ENCODE peak calls at places on chromosomes 4 and X, in six cellular contexts. One of them, this sample, is unnamed.

GRCh38 chr4:100986360-100986868 is 360.9 kb downstream of the PPP3CA start:
- DNase-seq in A549: no peak
- DNase-seq in adrenal gland: no peak
- DNase-seq in NB4: no peak
- DNase-seq in transverse colon: no peak
- DNase-seq in heart left ventricle: no peak
- DNase-seq in this sample: no peak

GRCh38 chr4:156774422-156774821 is 197.2 kb downstream of the PDGFC start:
- DNase-seq in adrenal gland: peak
- DNase-seq in A549: no peak
- DNase-seq in NB4: no peak
- DNase-seq in transverse colon: no peak
- DNase-seq in heart left ventricle: peak
- DNase-seq in this sample: no peak

GRCh38 chr4:79182209-79182608 is 143.7 kb downstream of the NAA11 start:
- DNase-seq in A549: no peak
- DNase-seq in adrenal gland: no peak
- DNase-seq in heart left ventricle: no peak
- DNase-seq in transverse colon: no peak
- DNase-seq in NB4: no peak
- DNase-seq in this sample: no peak

GRCh38 chrX:45669715-45670360 is 469.2 kb upstream of the DIPK2B start:
- DNase-seq in transverse colon: no peak
- DNase-seq in heart left ventricle: no peak
- DNase-seq in A549: no peak
- DNase-seq in NB4: no peak
- DNase-seq in adrenal gland: no peak
- DNase-seq in this sample: no peak

GRCh38 chr4:144174401-144175067 is 34.0 kb upstream of the GYPA start:
- DNase-seq in transverse colon: no peak
- DNase-seq in NB4: peak
- DNase-seq in adrenal gland: no peak
- DNase-seq in heart left ventricle: no peak
- DNase-seq in A549: peak
- DNase-seq in this sample: no peak

GRCh38 chr4:117560329-117560728 is 474.0 kb upstream of the NDST3 start:
- DNase-seq in adrenal gland: no peak
- DNase-seq in heart left ventricle: no peak
- DNase-seq in transverse colon: no peak
- DNase-seq in NB4: peak
- DNase-seq in A549: no peak
- DNase-seq in this sample: no peak

GRCh38 chrX:75155454-75155829 is 641 bp downstream of the ABCB7 start:
- DNase-seq in NB4: peak
- DNase-seq in heart left ventricle: no peak
- DNase-seq in A549: no peak
- DNase-seq in adrenal gland: no peak
- DNase-seq in transverse colon: no peak
- DNase-seq in this sample: no peak

GRCh38 chrX:134171661-134172587 is 65.1 kb upstream of the CCDC160 start:
- DNase-seq in adrenal gland: peak
- DNase-seq in heart left ventricle: peak
- DNase-seq in A549: no peak
- DNase-seq in transverse colon: no peak
- DNase-seq in NB4: no peak
- DNase-seq in this sample: peak

DNA sequence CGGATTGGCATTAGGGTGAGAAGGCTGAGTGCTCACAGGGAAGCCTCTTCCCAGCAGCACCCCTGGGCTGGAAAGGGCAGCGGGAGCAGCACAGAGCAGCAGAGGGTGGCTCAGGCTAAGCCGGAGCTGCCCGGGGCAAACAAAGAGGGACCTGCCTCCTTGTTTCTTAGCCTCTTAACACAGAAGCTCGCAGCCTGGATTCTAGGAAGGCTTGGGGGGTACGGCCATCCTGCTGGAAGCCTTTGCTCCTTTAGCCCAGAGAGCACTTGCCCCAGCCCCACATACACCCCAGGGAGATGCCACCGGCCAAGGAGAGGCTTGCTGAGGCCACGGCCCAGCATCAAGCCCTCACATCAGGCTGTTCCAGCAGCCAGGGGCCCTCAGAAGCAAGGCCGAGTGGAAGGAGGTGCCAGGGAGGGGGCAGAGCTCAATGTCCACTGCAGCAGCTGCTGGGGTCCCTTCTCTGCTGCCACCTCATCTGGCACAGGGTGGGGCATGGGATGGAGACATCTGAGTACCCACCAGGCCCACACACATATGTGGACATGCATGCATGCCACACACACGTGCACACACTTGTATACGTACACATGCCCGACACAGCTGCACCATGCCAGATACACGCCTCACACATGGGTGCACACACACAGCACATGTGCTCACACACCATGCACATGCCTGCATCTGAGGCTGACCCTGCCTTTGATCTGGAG is 20.3 kb upstream of the SPON2 start:
- DNase-seq in transverse colon: peak
- DNase-seq in A549: peak
- DNase-seq in adrenal gland: peak
- DNase-seq in NB4: peak
- DNase-seq in heart left ventricle: peak
- DNase-seq in this sample: peak
- TF ChIP-seq POLR2A in transverse colon: no peak
- TF ChIP-seq POLR2A in A549: no peak
- TF ChIP-seq POLR2A in adrenal gland: no peak
- TF ChIP-seq POLR2A in NB4: no peak
- TF ChIP-seq POLR2A in heart left ventricle: no peak
- TF ChIP-seq POLR2A in this sample: no peak

GRCh38 chr4:155676430-155676825 is 9.8 kb downstream of the GUCY1A1 start:
- DNase-seq in NB4: no peak
- DNase-seq in heart left ventricle: no peak
- DNase-seq in A549: no peak
- DNase-seq in adrenal gland: no peak
- DNase-seq in transverse colon: no peak
- DNase-seq in this sample: no peak

GRCh38 chr4:155674669-155675071 is 8.0 kb downstream of the GUCY1A1 start:
- DNase-seq in A549: no peak
- DNase-seq in transverse colon: no peak
- DNase-seq in adrenal gland: no peak
- DNase-seq in NB4: no peak
- DNase-seq in heart left ventricle: no peak
- DNase-seq in this sample: no peak

GRCh38 chr4:155679343-155679742 is 12.7 kb downstream of the GUCY1A1 start:
- DNase-seq in NB4: peak
- DNase-seq in transverse colon: no peak
- DNase-seq in A549: no peak
- DNase-seq in heart left ventricle: peak
- DNase-seq in adrenal gland: no peak
- DNase-seq in this sample: no peak

GRCh38 chr4:155675709-155676429 is 9.2 kb downstream of the GUCY1A1 start:
- DNase-seq in transverse colon: no peak
- DNase-seq in adrenal gland: no peak
- DNase-seq in heart left ventricle: no peak
- DNase-seq in A549: no peak
- DNase-seq in NB4: peak
- DNase-seq in this sample: no peak

DNA sequence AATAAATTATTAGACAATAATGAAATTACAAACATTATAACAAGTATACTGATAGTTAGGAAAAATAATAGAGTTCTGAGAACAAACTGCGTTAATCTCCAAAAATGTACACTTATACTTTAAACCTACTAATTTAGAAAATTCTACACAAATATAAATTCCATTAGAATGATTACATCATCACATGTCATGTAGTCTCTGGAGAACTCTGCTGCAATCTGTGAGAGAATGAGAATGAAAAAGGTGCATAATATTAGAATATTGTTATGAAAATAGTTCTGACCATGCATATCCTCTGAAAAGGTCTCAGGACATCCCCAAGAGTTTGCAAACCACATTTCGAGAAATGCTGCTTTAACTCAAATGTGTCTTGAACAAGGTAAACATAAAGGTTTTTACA is 11.4 kb downstream of the GUCY1A1 start:
- DNase-seq in NB4: no peak
- DNase-seq in heart left ventricle: no peak
- DNase-seq in transverse colon: no peak
- DNase-seq in A549: no peak
- DNase-seq in adrenal gland: no peak
- DNase-seq in this sample: no peak
- TF ChIP-seq POLR2A in NB4: no peak
- TF ChIP-seq POLR2A in heart left ventricle: no peak
- TF ChIP-seq POLR2A in transverse colon: no peak
- TF ChIP-seq POLR2A in A549: no peak
- TF ChIP-seq POLR2A in adrenal gland: no peak
- TF ChIP-seq POLR2A in this sample: no peak

GRCh38 chrX:154021131-154021611 is 1.5 kb upstream of the IRAK1 start:
- DNase-seq in NB4: peak
- DNase-seq in heart left ventricle: no peak
- DNase-seq in adrenal gland: peak
- DNase-seq in A549: no peak
- DNase-seq in transverse colon: no peak
- DNase-seq in this sample: no peak

GRCh38 chrX:154018518-154019060 is 1.1 kb downstream of the IRAK1 start:
- DNase-seq in NB4: peak
- DNase-seq in heart left ventricle: no peak
- DNase-seq in transverse colon: no peak
- DNase-seq in A549: no peak
- DNase-seq in adrenal gland: no peak
- DNase-seq in this sample: no peak

GRCh38 chrX:154019061-154019621 is 561 bp downstream of the IRAK1 start:
- DNase-seq in adrenal gland: peak
- DNase-seq in heart left ventricle: no peak
- DNase-seq in A549: no peak
- DNase-seq in transverse colon: peak
- DNase-seq in NB4: peak
- DNase-seq in this sample: no peak

GRCh38 chrX:154020500-154021115 is 906 bp upstream of the IRAK1 start:
- DNase-seq in heart left ventricle: no peak
- DNase-seq in transverse colon: no peak
- DNase-seq in adrenal gland: no peak
- DNase-seq in A549: no peak
- DNase-seq in NB4: peak
- DNase-seq in this sample: no peak

DNA sequence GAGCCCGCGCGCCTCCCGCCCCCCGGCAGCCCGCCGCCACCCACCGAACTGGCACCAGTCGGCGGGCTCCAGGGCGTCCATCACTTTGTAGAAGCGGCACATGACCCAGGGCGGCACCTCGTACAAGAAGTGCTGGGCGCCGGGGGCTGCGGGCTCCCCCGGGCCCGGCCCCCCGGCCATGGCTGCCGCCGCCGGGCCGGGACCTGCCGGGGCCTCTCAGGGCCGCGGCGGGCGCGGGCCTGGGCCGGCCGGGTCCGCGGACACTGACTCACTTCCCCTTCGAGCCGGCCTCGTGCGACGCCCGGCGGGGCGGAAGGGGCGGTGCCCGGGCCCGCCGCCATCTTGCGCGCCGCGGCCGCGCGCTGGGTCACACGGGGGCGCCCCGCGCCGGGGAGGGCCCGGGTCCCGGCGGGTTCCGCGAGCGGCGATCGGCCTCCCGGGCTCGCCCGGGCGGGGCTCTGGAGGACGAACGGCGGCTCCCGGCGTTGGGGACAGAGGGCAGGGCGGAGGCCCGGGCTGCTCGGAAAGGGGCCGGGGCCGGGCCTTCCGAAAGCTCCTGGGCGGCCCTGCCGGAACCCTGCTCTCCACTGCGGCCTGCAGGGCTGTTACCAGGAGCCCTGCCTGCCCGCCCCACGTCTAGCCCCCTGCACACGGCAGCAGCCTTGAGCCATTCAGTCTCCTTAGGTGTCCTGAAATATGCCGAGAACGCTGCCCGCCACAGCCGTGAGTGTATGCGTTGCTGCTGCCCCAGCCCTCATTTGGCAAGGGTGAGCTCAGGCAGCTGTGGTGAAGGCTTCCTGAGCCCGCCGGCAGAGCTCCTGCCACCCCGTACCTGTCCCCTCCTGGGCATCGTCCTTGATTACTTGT is at the start of gene IRAK1:
- DNase-seq in transverse colon: peak
- DNase-seq in heart left ventricle: peak
- DNase-seq in A549: peak
- DNase-seq in adrenal gland: peak
- DNase-seq in NB4: peak
- DNase-seq in this sample: no peak
- TF ChIP-seq POLR2A in transverse colon: peak
- TF ChIP-seq POLR2A in heart left ventricle: no peak
- TF ChIP-seq POLR2A in A549: peak
- TF ChIP-seq POLR2A in adrenal gland: peak
- TF ChIP-seq POLR2A in NB4: peak
- TF ChIP-seq POLR2A in this sample: no peak

GRCh38 chr4:102826890-102827673 is at the start of gene UBE2D3:
- DNase-seq in adrenal gland: peak
- DNase-seq in transverse colon: peak
- DNase-seq in heart left ventricle: peak
- DNase-seq in NB4: peak
- DNase-seq in A549: peak
- DNase-seq in this sample: peak

GRCh38 chr4:102824398-102824797 is 3.0 kb downstream of the UBE2D3 start:
- DNase-seq in A549: no peak
- DNase-seq in transverse colon: no peak
- DNase-seq in adrenal gland: no peak
- DNase-seq in heart left ventricle: no peak
- DNase-seq in NB4: no peak
- DNase-seq in this sample: no peak

GRCh38 chr4:102825261-102826071 is 1.9 kb downstream of the UBE2D3 start:
- DNase-seq in adrenal gland: peak
- DNase-seq in heart left ventricle: no peak
- DNase-seq in transverse colon: peak
- DNase-seq in A549: no peak
- DNase-seq in NB4: peak
- DNase-seq in this sample: peak

GRCh38 chr4:102827674-102828496 is 534 bp upstream of the UBE2D3 start:
- DNase-seq in heart left ventricle: peak
- DNase-seq in A549: peak
- DNase-seq in NB4: peak
- DNase-seq in adrenal gland: peak
- DNase-seq in transverse colon: peak
- DNase-seq in this sample: peak

DNA sequence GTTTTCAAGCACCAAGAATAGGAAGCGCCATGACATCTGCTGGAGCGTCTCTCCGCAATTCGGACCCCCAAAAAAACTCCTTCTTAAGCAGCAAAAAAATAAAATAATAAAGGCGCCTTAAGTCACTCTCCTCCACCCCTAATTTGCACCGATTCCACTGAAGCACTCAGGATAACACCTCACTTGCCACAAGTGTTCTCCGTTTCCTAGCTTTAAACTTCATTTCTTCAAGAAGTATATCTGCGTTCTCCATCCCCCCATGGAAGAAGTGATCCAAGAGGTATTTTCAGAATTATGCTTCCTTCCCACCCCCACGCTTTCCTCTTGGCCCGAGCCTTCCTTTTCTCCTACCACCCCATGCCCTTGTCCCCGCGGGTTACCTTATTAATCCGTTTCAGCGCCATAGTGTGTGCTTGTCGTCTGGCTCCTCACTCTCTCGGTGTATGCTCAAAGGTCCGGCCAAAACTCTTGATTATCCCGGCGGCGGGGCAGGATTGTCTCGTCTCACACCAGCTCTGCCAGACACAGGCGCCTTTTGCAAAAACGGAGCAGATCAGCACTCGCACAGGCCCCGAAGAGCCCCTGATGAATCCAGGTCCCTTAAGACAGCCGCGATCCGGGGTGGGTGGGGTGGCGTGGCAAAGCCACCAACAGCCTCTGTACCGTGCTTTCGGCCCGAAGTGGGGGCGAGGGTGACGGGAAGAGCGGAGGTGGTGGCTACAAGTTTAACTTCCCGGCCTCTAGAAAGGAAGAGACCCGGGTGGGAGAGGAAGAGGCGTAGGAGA is 1.1 kb downstream of the UBE2D3 start:
- DNase-seq in heart left ventricle: no peak
- DNase-seq in adrenal gland: no peak
- DNase-seq in A549: no peak
- DNase-seq in NB4: no peak
- DNase-seq in transverse colon: no peak
- DNase-seq in this sample: no peak
- TF ChIP-seq POLR2A in heart left ventricle: no peak
- TF ChIP-seq POLR2A in adrenal gland: no peak
- TF ChIP-seq POLR2A in A549: no peak
- TF ChIP-seq POLR2A in NB4: no peak
- TF ChIP-seq POLR2A in transverse colon: no peak
- TF ChIP-seq POLR2A in this sample: no peak

This sample was measured in testis.